ENCODE peak calls at places on chromosomes 13 and 19, in seven cellular contexts. Y is stimulated activated CD4-positive, alpha-beta T cell treated with anti-CD3 and anti-CD28 coated beads, TNF-alpha, amount 100 ng/mL, for 1 hour; M is HuH-7.5; B is GM23338; H is Calu3; J is stimulated activated CD8-positive, alpha-beta memory T cell treated with anti-CD3 and anti-CD28 coated beads, Interleukin-15, amount 100 ng/mL, for 1 hour; U is Karpas-422. X is an unnamed sample.
A peak's percentile ranks its signal among the peaks of the same experiment; 100 is the strongest.

GRCh38 chr19:43490759-43491158 is 13.8 kb downstream of the PHLDB3 start:
- DNase-seq in Y (no peak), M (no peak), B (no peak), H (no peak), J (no peak), U (no peak), X (no peak)

GRCh38 chr19:17794731-17795494 is at the start of gene B3GNT3:
- DNase-seq in Y (no peak), M (no peak), B (peak; percentile 89), H (peak; percentile 94), J (no peak), U (no peak), X (no peak)

GRCh38 chr13:26977541-26977940 is 194.1 kb downstream of the USP12 start:
- DNase-seq in Y (no peak), M (no peak), B (no peak), H (no peak), J (no peak), U (no peak), X (no peak)

GRCh38 chr13:40333238-40333637 is 333.2 kb downstream of the FOXO1 start:
- DNase-seq in Y (no peak), M (no peak), B (no peak), H (no peak), J (no peak), U (no peak), X (no peak)

GRCh38 chr19:44684892-44685847 is 13.8 kb upstream of the CEACAM16 start:
- DNase-seq in Y (no peak), M (no peak), B (peak; percentile 60), H (peak; percentile 64), J (no peak), U (no peak), X (peak; percentile 84)

GRCh38 chr13:107843281-107843680 is 372.1 kb downstream of the LIG4 start:
- DNase-seq in Y (no peak), M (no peak), B (peak; percentile 51), H (no peak), J (no peak), U (no peak), X (no peak)

GRCh38 chr13:113648218-113648615 is 9.8 kb downstream of the ATP4B start:
- DNase-seq in Y (no peak), M (no peak), B (no peak), H (no peak), J (no peak), U (no peak), X (no peak)

GRCh38 chr13:31207630-31208549 is 8.1 kb downstream of the B3GLCT start:
- DNase-seq in Y (no peak), M (no peak), B (no peak), H (no peak), J (no peak), U (no peak), X (no peak)

GRCh38 chr19:10549733-10550132 is 6.0 kb downstream of the ATG4D start:
- DNase-seq in Y (no peak), M (no peak), B (no peak), H (no peak), J (no peak), U (peak; percentile 37), X (no peak)

GRCh38 chr13:48730971-48731658 is 77.4 kb downstream of the CYSLTR2 start:
- DNase-seq in Y (no peak), M (no peak), B (peak; percentile 17), H (no peak), J (no peak), U (no peak), X (no peak)

X was measured in SW 1271.